ENCODE peak calls at places on chromosomes 3 and 15, in six cellular contexts. P, D, Y, V, K and B are unnamed samples.

GRCh38 chr3:8794247-8794646 is 24.8 kb upstream of the OXTR start:
- DNase-seq in P (no peak), D (no peak), Y (no peak), V (no peak), K (no peak), B (no peak)

GRCh38 chr3:156246939-156247725 is 126.8 kb downstream of the KCNAB1 start:
- DNase-seq in P (no peak), D (no peak), Y (no peak), V (no peak), K (no peak), B (no peak)

GRCh38 chr15:63939531-63940130 is 105.9 kb upstream of the HERC1 start:
- DNase-seq in P (no peak), D (no peak), Y (peak), V (peak), K (peak), B (peak)

GRCh38 chr15:100108346-100108745 is 233.4 kb downstream of the ADAMTS17 start:
- DNase-seq in P (no peak), D (no peak), Y (no peak), V (no peak), K (no peak), B (no peak)

GRCh38 chr3:156787926-156788663 is 38.1 kb upstream of the LEKR1 start:
- DNase-seq in P (peak), D (peak), Y (no peak), V (peak), K (no peak), B (no peak)

GRCh38 chr3:182364323-182364722 is 429.0 kb upstream of the ATP11B start:
- DNase-seq in P (no peak), D (peak), Y (no peak), V (peak), K (no peak), B (no peak)

GRCh38 chr3:78732893-78733292 is 1034.9 kb downstream of the ROBO1 start:
- DNase-seq in P (no peak), D (no peak), Y (no peak), V (no peak), K (no peak), B (no peak)

GRCh38 chr3:184785856-184786255 is 26.1 kb upstream of the VPS8 start:
- DNase-seq in P (no peak), D (peak), Y (no peak), V (no peak), K (no peak), B (no peak)

GRCh38 chr15:48641416-48641815 is 4.1 kb downstream of the FBN1 start:
- DNase-seq in P (peak), D (peak), Y (no peak), V (peak), K (peak), B (no peak)

GRCh38 chr15:39581501-39582285 is 814 bp downstream of the THBS1 start:
- DNase-seq in P (peak), D (peak), Y (peak), V (peak), K (no peak), B (no peak)

GRCh38 chr15:98794754-98795153 is 146.4 kb downstream of the IGF1R start:
- DNase-seq in P (peak), D (no peak), Y (peak), V (no peak), K (no peak), B (no peak)

GRCh38 chr3:86838927-86839326 is 152.0 kb downstream of the VGLL3 start:
- DNase-seq in P (no peak), D (no peak), Y (no peak), V (no peak), K (no peak), B (no peak)

GRCh38 chr3:127182446-127182845 is 10.5 kb upstream of the PRR23E start:
- DNase-seq in P (no peak), D (no peak), Y (no peak), V (no peak), K (no peak), B (peak)

GRCh38 chr15:96354731-96355560 is 24.4 kb downstream of the NR2F2 start:
- DNase-seq in P (peak), D (no peak), Y (peak), V (peak), K (no peak), B (no peak)

GRCh38 chr3:23455084-23455483 is 252.0 kb downstream of the UBE2E2 start:
- DNase-seq in P (no peak), D (no peak), Y (no peak), V (no peak), K (no peak), B (no peak)

GRCh38 chr3:190773948-190774347 is 88.5 kb downstream of the GMNC start:
- DNase-seq in P (no peak), D (no peak), Y (no peak), V (no peak), K (no peak), B (no peak)

GRCh38 chr15:75167588-75168076 is 34.0 kb upstream of the C15orf39 start:
- DNase-seq in P (no peak), D (no peak), Y (no peak), V (peak), K (no peak), B (no peak)

GRCh38 chr15:64343841-64344240 is 12.1 kb downstream of the CSNK1G1 start:
- DNase-seq in P (no peak), D (no peak), Y (no peak), V (no peak), K (no peak), B (no peak)

GRCh38 chr15:71349336-71349735 is 234.1 kb downstream of the THSD4 start:
- DNase-seq in P (no peak), D (no peak), Y (no peak), V (no peak), K (no peak), B (no peak)

GRCh38 chr15:71348597-71348996 is 233.3 kb downstream of the THSD4 start:
- DNase-seq in P (no peak), D (no peak), Y (no peak), V (no peak), K (no peak), B (no peak)

GRCh38 chr15:71344316-71344715 is 229.0 kb downstream of the THSD4 start:
- DNase-seq in P (no peak), D (no peak), Y (no peak), V (no peak), K (no peak), B (no peak)

GRCh38 chr15:71349736-71350515 is 234.7 kb downstream of the THSD4 start:
- DNase-seq in P (no peak), D (no peak), Y (no peak), V (no peak), K (no peak), B (no peak)

GRCh38 chr15:71346464-71346863 is 231.2 kb downstream of the THSD4 start:
- DNase-seq in P (no peak), D (no peak), Y (no peak), V (no peak), K (no peak), B (no peak)
- TF ChIP-seq CHD2 in P (no peak), D (no peak), Y (no peak), V (no peak), K (no peak), B (no peak)

GRCh38 chr15:42691770-42692169 is 45.2 kb downstream of the CDAN1 start:
- DNase-seq in P (no peak), D (no peak), Y (no peak), V (no peak), K (no peak), B (no peak)

GRCh38 chr15:42692536-42692935 is 44.4 kb downstream of the CDAN1 start:
- DNase-seq in P (no peak), D (no peak), Y (no peak), V (no peak), K (no peak), B (no peak)

GRCh38 chr15:42693496-42693895 is 43.4 kb downstream of the CDAN1 start:
- DNase-seq in P (no peak), D (no peak), Y (no peak), V (no peak), K (no peak), B (no peak)

GRCh38 chr15:42692997-42693396 is 43.9 kb downstream of the CDAN1 start:
- DNase-seq in P (no peak), D (no peak), Y (no peak), V (no peak), K (no peak), B (no peak)

DNA sequence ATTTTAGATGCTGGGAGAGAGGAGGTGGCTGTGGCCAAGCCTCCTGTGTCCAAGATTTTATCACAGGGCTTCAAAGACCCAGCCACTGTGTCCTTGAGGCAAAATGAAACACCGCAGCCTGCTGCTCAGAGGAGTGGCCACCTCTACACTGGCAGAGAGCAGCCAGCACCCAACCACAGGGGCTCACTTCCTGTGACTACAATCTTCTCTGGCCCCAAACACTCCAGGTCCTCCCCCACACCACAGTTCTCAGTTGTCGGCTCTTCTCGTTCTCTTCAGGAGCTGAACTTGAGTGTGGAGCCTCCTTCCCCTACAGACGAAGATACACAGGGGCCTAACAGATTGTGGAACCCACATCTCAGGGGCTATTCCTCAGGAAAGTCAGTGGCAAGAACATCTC is 45.6 kb downstream of the CDAN1 start:
- DNase-seq in P (no peak), D (no peak), Y (no peak), V (peak), K (no peak), B (no peak)
- TF ChIP-seq CHD2 in P (no peak), D (no peak), Y (no peak), V (no peak), K (no peak), B (no peak)

DNA sequence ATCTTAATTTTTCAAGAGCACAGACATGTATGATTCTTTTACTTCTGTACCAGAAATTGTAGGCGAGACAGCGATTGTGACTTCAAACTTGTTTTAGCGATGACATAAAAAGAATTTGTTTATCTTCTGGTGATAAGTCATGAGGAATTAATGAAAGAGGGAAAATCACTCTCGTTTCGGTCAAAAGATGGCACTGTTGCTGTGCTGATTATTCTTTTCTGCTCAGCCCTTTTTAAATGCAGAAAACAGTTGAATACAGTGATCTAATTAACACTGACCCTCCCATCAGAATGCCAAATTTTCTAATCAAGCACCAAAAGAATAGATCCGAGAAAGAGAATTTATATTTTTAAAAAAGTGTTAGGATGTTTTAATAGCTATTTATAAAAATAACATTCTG is 52.6 kb downstream of the NSUN3 start:
- DNase-seq in P (peak), D (peak), Y (no peak), V (peak), K (no peak), B (no peak)
- TF ChIP-seq CHD2 in P (no peak), D (no peak), Y (no peak), V (no peak), K (no peak), B (no peak)

GRCh38 chr3:27633224-27633545 is 88.9 kb downstream of the EOMES start:
- DNase-seq in P (no peak), D (no peak), Y (peak), V (no peak), K (no peak), B (no peak)

GRCh38 chr3:27628029-27628750 is 93.9 kb downstream of the EOMES start:
- DNase-seq in P (no peak), D (no peak), Y (no peak), V (no peak), K (no peak), B (no peak)

GRCh38 chr3:27630892-27631291 is 91.2 kb downstream of the EOMES start:
- DNase-seq in P (peak), D (no peak), Y (no peak), V (no peak), K (no peak), B (no peak)

GRCh38 chr3:27629381-27629780 is 92.7 kb downstream of the EOMES start:
- DNase-seq in P (no peak), D (peak), Y (no peak), V (no peak), K (no peak), B (no peak)

GRCh38 chr3:27632431-27633223 is 89.5 kb downstream of the EOMES start:
- DNase-seq in P (peak), D (peak), Y (peak), V (peak), K (no peak), B (no peak)
- TF ChIP-seq CHD2 in P (no peak), D (no peak), Y (no peak), V (no peak), K (no peak), B (no peak)

GRCh38 chr15:77412972-77413371 is 6.9 kb downstream of the PEAK1 start:
- DNase-seq in P (no peak), D (no peak), Y (no peak), V (no peak), K (no peak), B (no peak)
- TF ChIP-seq CHD2 in P (no peak), D (no peak), Y (no peak), V (no peak), K (no peak), B (no peak)

GRCh38 chr15:69480932-69481331 is 28.3 kb downstream of the RPLP1 start:
- DNase-seq in P (no peak), D (no peak), Y (no peak), V (no peak), K (no peak), B (no peak)
- TF ChIP-seq CHD2 in P (no peak), D (no peak), Y (no peak), V (no peak), K (no peak), B (no peak)

GRCh38 chr15:40995656-40996055 is 42.4 kb downstream of the CHAC1 start:
- DNase-seq in P (no peak), D (no peak), Y (no peak), V (peak), K (no peak), B (no peak)
- TF ChIP-seq CHD2 in P (no peak), D (no peak), Y (no peak), V (no peak), K (no peak), B (no peak)

GRCh38 chr15:50117628-50118027 is 1.4 kb downstream of the ATP8B4 start:
- DNase-seq in P (no peak), D (no peak), Y (no peak), V (no peak), K (no peak), B (no peak)
- TF ChIP-seq CHD2 in P (no peak), D (no peak), Y (no peak), V (no peak), K (no peak), B (no peak)